ENCODE peak calls at places on chromosomes 13 and 19, in six cellular contexts. C is fibroblast of lung, Q is aorta, D is bronchial epithelial cell, V is upper lobe of left lung, O is lung. E is an unnamed sample. For H3K36me3 and H3K27me3, the result is how much of the 10 kb centered on the place peaks cover.

GRCh38 chr19:3682741-3683404 is 17.4 kb downstream of the PIP5K1C start:
- DNase-seq in D (no peak), V (no peak), C (peak), O (no peak), Q (no peak), E (no peak)

GRCh38 chr19:37738371-37738770 is 18.8 kb upstream of the ZNF607 start:
- DNase-seq in V (no peak), O (no peak), C (no peak), Q (no peak), D (no peak), E (no peak)

GRCh38 chr13:94849254-94849653 is 136.9 kb upstream of the SOX21 start:
- DNase-seq in C (no peak), Q (no peak), O (no peak), V (no peak), D (peak), E (no peak)

GRCh38 chr13:42633495-42633894 is 59.5 kb downstream of the TNFSF11 start:
- DNase-seq in Q (no peak), V (no peak), O (no peak), D (no peak), C (no peak), E (no peak)

GRCh38 chr13:108508263-108508662 is 121.1 kb upstream of the MYO16 start:
- DNase-seq in C (peak), Q (no peak), D (peak), O (no peak), V (no peak), E (peak)

GRCh38 chr13:106083620-106084350 is 451.7 kb downstream of the EFNB2 start:
- DNase-seq in C (peak), D (peak), V (peak), O (no peak), Q (no peak), E (peak)

GRCh38 chr13:44842158-44842557 is 147.1 kb downstream of the NUFIP1 start:
- DNase-seq in D (peak), V (no peak), Q (no peak), C (peak), O (no peak), E (no peak)

GRCh38 chr13:100434010-100434763 is 154.4 kb downstream of the GGACT start:
- DNase-seq in O (no peak), C (peak), V (no peak), D (peak), Q (no peak), E (no peak)

GRCh38 chr19:55490478-55491436 is 2.5 kb downstream of the SSC5D start:
- DNase-seq in V (no peak), D (no peak), Q (no peak), C (peak), O (no peak), E (peak)

GRCh38 chr19:55220525-55220924 is 8.0 kb downstream of the TMEM86B start:
- DNase-seq in O (no peak), Q (no peak), V (no peak), C (no peak), D (no peak), E (peak)

GRCh38 chr19:8504171-8504570 is 1.7 kb upstream of the PRAM1 start:
- DNase-seq in D (no peak), C (no peak), O (no peak), Q (no peak), V (peak), E (no peak)

GRCh38 chr13:74134777-74135305 is 637 bp upstream of the KLF12 start:
- DNase-seq in O (peak), C (no peak), Q (peak), D (peak), V (peak), E (peak)

GRCh38 chr13:112693831-112694497 is 4.1 kb downstream of the ATP11A start:
- DNase-seq in C (peak), O (peak), D (peak), Q (peak), V (peak), E (no peak)

GRCh38 chr13:32645854-32646253 is 59.6 kb downstream of the PDS5B start:
- DNase-seq in O (no peak), D (no peak), V (no peak), C (peak), Q (no peak), E (no peak)

GRCh38 chr19:48396871-48397176 is 3.4 kb downstream of the GRIN2D start:
- DNase-seq in C (no peak), O (no peak), Q (no peak), D (no peak), V (no peak), E (no peak)

GRCh38 chr19:40279761-40280607 is 5.2 kb downstream of the AKT2 start:
- DNase-seq in V (no peak), Q (peak), C (no peak), O (no peak), D (no peak), E (no peak)

GRCh38 chr19:28329429-28329828 is 883.5 kb downstream of the UQCRFS1 start:
- DNase-seq in C (no peak), D (no peak), Q (no peak), V (no peak), O (no peak), E (no peak)

GRCh38 chr13:98937911-98938381 is 39.9 kb downstream of the DOCK9 start:
- DNase-seq in C (peak), O (no peak), D (no peak), Q (no peak), V (no peak), E (peak)

GRCh38 chr13:40406405-40407138 is 259.9 kb downstream of the FOXO1 start:
- DNase-seq in O (no peak), C (peak), Q (no peak), D (peak), V (no peak), E (no peak)

GRCh38 chr13:63288576-63288975 is 1872.9 kb upstream of the PCDH20 start:
- DNase-seq in C (peak), O (no peak), Q (no peak), D (no peak), V (no peak), E (no peak)

GRCh38 chr13:63287926-63288325 is 1872.3 kb upstream of the PCDH20 start:
- DNase-seq in O (no peak), V (no peak), D (no peak), Q (no peak), C (peak), E (no peak)

GRCh38 chr13:63285426-63285825 is 1869.8 kb upstream of the PCDH20 start:
- DNase-seq in C (no peak), Q (no peak), D (no peak), O (no peak), V (no peak), E (no peak)
- H3K36me3 ChIP-seq in C (under half), Q (under half), D (under half), O (under half), V (under half), E (under half)

GRCh38 chr13:51107996-51108395 is 3.1 kb downstream of the C13orf42 start:
- DNase-seq in D (no peak), V (no peak), Q (no peak), O (no peak), C (no peak), E (no peak)
- H3K27me3 ChIP-seq in D (under half), V (under half), Q (under half), O (under half), C (under half), E (under half)

DNA sequence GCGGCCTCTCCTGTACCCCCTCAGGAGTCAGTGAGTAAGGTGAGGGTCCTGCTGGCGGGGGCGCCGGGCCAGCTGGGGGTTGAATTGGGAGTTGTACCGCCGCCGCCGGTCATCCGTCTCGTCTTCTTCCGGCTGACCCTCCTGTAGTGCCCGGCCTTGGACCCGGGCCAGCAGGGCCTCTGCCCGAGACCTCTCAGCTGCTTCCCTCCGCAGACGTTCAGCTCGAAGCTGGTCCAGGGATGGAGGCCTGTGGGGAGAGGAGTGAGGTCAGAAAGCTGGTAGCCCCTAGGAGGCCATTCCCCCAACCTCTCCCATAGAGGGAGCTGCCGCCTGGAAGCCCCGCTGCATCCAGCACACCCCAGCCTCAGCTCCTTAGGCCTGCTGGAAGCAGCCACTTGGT is 3.8 kb downstream of the LENG1 start:
- DNase-seq in O (no peak), V (no peak), C (no peak), Q (no peak), D (no peak), E (peak)
- H3K36me3 ChIP-seq in O (half or more), V (half or more), C (under half), Q (under half), D (under half), E (under half)

GRCh38 chr19:46250057-46250456 is 20.5 kb downstream of the IGFL1 start:
- DNase-seq in V (no peak), Q (no peak), D (no peak), C (no peak), O (no peak), E (no peak)

GRCh38 chr19:46256855-46257254 is 27.3 kb downstream of the IGFL1 start:
- DNase-seq in Q (no peak), O (no peak), D (peak), V (no peak), C (no peak), E (no peak)

GRCh38 chr19:46251415-46251814 is 21.9 kb downstream of the IGFL1 start:
- DNase-seq in V (no peak), C (no peak), Q (no peak), D (peak), O (no peak), E (no peak)

GRCh38 chr19:46254776-46255175 is 25.2 kb downstream of the IGFL1 start:
- DNase-seq in Q (no peak), V (no peak), D (peak), O (no peak), C (no peak), E (no peak)
- H3K27me3 ChIP-seq in Q (under half), V (under half), D (under half), O (under half), C (under half), E (under half)

GRCh38 chr19:50043967-50044366 is 18.2 kb downstream of the ZNF473 start:
- DNase-seq in Q (no peak), C (no peak), V (no peak), O (no peak), D (no peak), E (no peak)

GRCh38 chr19:50044922-50045321 is 19.1 kb downstream of the ZNF473 start:
- DNase-seq in Q (no peak), O (no peak), C (no peak), V (no peak), D (no peak), E (no peak)

GRCh38 chr19:50039968-50040367 is 14.2 kb downstream of the ZNF473 start:
- DNase-seq in C (no peak), V (no peak), O (no peak), D (peak), Q (no peak), E (no peak)

GRCh38 chr19:50040967-50041366 is 15.2 kb downstream of the ZNF473 start:
- DNase-seq in Q (no peak), D (no peak), V (no peak), O (no peak), C (no peak), E (no peak)

DNA sequence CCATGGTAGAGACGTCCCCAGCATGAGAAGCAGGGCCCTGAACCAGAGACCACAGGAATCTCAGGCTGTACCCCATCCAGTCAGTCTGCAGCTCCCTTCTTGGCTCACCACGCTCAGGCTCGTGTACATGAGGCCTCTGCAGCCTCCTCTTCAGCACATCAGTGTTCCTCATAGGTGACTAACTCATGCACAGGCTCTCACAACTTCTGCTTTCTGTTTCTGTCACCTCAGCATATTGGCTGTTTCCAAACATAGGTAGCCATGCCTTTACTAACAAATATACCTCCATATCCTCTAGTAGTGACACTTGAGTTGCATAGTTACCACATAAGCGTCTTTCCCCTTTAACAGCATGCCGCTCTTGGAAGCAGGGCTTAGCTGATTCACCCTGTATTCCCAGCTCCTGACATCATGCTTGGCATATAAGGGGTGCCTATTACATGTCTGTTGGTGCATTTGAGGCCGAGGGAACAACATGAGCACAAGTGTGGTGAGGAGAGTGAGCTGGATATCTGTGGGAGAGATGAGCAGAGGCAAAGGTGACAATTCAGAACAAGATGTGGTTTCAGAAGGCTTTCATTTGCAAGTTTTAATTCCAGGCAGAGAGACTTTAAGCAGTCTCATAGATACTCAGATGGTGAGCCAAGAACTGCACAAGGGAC is 16.7 kb downstream of the ZNF473 start:
- DNase-seq in V (no peak), Q (no peak), O (no peak), C (no peak), D (no peak), E (no peak)
- H3K36me3 ChIP-seq in V (half or more), Q (under half), O (half or more), C (under half), D (under half), E (half or more)

DNA sequence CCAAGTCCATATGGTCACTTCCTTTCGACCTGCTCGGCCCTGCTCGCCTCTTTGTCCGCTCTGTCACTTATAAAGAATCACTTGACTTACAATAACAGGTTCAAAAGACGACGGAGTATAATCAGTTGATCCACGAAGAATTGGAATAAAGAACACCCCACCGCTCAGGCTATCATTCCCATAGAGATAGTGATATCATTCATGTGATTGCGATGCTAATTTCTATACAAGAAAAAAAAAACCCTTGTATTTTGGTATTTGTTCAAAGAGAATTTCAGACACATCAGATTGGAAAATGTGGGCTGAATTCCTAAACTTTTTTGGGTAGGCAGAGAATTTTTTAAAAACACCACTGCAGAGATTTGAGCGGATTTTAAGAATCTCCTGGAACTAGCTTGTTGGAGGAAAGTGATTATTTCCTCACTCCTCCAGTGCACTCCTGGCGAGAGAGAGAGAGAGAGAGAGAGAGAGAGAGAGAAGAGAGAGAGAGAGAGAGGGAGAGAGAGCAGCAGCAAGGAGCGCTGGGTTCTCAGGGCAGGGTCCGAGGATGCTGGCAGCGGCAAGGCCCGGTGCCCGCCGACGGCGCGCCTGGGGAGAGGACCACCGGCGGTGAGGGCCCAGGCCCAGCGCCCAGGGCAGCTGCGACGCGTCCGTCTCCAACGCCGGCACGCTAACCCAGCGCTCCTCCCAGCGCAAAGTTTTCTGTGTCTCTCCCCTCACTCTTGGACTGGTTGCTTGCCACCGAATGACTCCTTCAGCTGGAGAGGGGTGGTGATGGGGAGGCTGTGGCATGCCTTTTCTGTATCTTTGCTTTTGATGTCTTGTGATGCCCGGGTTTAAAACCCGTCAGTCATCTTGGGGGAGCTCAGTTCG is 149.0 kb upstream of the ZNF536 start:
- DNase-seq in V (no peak), D (no peak), O (no peak), C (no peak), Q (no peak), E (peak)
- H3K27me3 ChIP-seq in V (half or more), D (under half), O (under half), C (under half), Q (under half), E (half or more)

GRCh38 chr19:45825263-45825605 is 10.1 kb upstream of the RSPH6A start:
- DNase-seq in V (no peak), O (no peak), Q (no peak), D (no peak), C (no peak), E (peak)
- H3K36me3 ChIP-seq in V (half or more), O (half or more), Q (under half), D (half or more), C (under half), E (half or more)

DNA sequence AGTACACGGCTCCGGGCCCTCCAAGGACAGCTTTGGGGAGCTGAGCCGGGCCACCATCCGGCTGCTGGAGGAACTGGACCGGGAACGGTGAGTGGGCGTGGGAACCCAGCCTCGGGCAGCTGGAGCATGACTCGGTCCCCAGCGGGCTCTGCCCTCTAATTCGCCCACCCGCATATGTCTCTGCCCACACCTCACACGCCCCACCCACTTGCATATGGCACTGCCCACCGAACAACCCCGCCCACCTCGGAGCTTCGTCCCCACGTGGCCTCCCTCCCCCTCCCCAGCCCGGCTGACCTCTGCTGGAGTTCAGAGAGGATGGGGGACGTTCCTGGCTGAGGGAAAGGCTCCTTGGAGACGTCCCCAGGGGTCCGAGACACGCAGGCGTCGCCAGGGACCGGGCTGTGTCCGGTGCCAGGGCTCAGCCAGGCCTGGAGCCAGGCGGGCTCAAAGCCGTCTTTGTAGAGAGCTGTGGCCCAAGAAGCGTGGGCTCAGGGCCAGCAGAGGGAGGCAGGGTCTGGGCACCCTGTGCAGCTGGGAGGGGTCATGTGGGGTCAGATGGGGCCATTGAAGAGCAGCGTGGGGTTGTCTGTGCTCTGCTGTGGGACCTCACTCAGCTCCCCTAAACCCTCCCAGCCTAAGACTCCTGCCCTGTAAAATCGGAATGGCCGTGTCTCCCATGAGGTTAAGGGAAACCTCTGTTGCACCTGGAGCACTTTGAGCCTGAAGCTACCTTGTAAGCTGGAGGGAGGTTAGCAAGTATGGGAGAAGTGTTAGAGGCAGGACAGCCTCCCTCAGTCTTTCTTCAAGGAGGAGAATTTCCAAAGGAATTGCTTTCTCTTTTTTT is 3.8 kb downstream of the APC2 start:
- DNase-seq in V (no peak), C (peak), Q (no peak), O (no peak), D (peak), E (peak)
- H3K27me3 ChIP-seq in V (half or more), C (half or more), Q (under half), O (under half), D (under half), E (half or more)

GRCh38 chr19:16385821-16386220 is 61.2 kb downstream of the KLF2 start:
- DNase-seq in V (no peak), D (no peak), O (no peak), Q (no peak), C (no peak), E (no peak)
- H3K36me3 ChIP-seq in V (half or more), D (under half), O (under half), Q (under half), C (under half), E (under half)